ENCODE peak calls at places on chromosomes 1 and 21, in five cellular contexts. W is colonic mucosa, F is foreskin keratinocyte, Q is tibial nerve, Y is stomach. D is an unnamed sample.
A peak's percentile ranks its signal among the peaks of the same experiment; 100 is the strongest.

GRCh38 chr1:28526886-28527285 is 21.0 kb downstream of the RCC1 start:
- DNase-seq in Y (no peak), Q (no peak), F (peak; percentile 43), W (no peak), D (no peak)

GRCh38 chr1:66542811-66543767 is 9.1 kb downstream of the SGIP1 start:
- DNase-seq in F (no peak), W (peak; percentile 77), Y (peak; percentile 85), Q (peak; percentile 31), D (no peak)

GRCh38 chr1:116986531-116987255 is 14.9 kb upstream of the CD101 start:
- DNase-seq in Q (no peak), Y (no peak), F (no peak), W (peak; percentile 25), D (no peak)

GRCh38 chr1:84027368-84027767 is 28.4 kb upstream of the TTLL7 start:
- DNase-seq in W (no peak), Q (no peak), F (no peak), Y (no peak), D (no peak)

GRCh38 chr1:152111515-152111968 is 3.7 kb downstream of the TCHH start:
- DNase-seq in W (peak; percentile 32), F (no peak), Q (no peak), Y (no peak), D (peak; percentile 90)

GRCh38 chr1:245448858-245449534 is 294.2 kb downstream of the KIF26B start:
- DNase-seq in F (no peak), Y (no peak), W (no peak), Q (no peak), D (peak; percentile 30)

GRCh38 chr1:94061513-94062443 is 59.2 kb downstream of the ABCA4 start:
- DNase-seq in Y (peak; percentile 76), W (peak; percentile 75), F (peak; percentile 45), Q (peak; percentile 56), D (peak; percentile 92)

GRCh38 chr1:166390406-166390805 is 223.6 kb upstream of the FAM78B start:
- DNase-seq in F (no peak), W (no peak), Q (no peak), Y (no peak), D (no peak)

GRCh38 chr1:179575497-179576314 is at the start of gene NPHS2:
- DNase-seq in W (no peak), Y (no peak), F (no peak), Q (no peak), D (peak; percentile 80)

GRCh38 chr1:65235867-65236805 is 73.2 kb upstream of the DNAJC6 start:
- DNase-seq in Y (no peak), Q (no peak), F (peak; percentile 30), W (no peak), D (no peak)

GRCh38 chr21:45234127-45234526 is 53.6 kb downstream of the POFUT2 start:
- DNase-seq in Q (no peak), W (no peak), Y (no peak), F (no peak), D (no peak)

GRCh38 chr1:233627376-233627775 is 13.5 kb downstream of the KCNK1 start:
- DNase-seq in W (no peak), Q (no peak), Y (no peak), F (peak; percentile 17), D (peak; percentile 49)

GRCh38 chr1:110152133-110152785 is 2.0 kb downstream of the SLC6A17 start:
- DNase-seq in W (no peak), Q (no peak), F (peak; percentile 30), Y (no peak), D (no peak)

GRCh38 chr1:209260146-209260545 is 323.4 kb upstream of the CAMK1G start:
- DNase-seq in Y (no peak), W (no peak), F (no peak), Q (no peak), D (no peak)

GRCh38 chr1:205396972-205397616 is 24.8 kb downstream of the LEMD1 start:
- DNase-seq in Y (no peak), F (peak; percentile 36), Q (no peak), W (peak; percentile 28), D (peak; percentile 74)

GRCh38 chr1:56098956-56099355 is 480.4 kb downstream of the PLPP3 start:
- DNase-seq in Q (no peak), Y (no peak), W (no peak), F (peak; percentile 7), D (no peak)

GRCh38 chr1:28112388-28113311 is 24.2 kb upstream of the EYA3 start:
- DNase-seq in Y (peak; percentile 56), Q (no peak), F (peak; percentile 12), W (peak; percentile 27), D (peak; percentile 64)

GRCh38 chr1:37765937-37766664 is 1.2 kb upstream of the EPHA10 start:
- DNase-seq in F (no peak), Y (no peak), Q (no peak), W (no peak), D (peak; percentile 62)

GRCh38 chr1:59698386-59698785 is 116.4 kb upstream of the HOOK1 start:
- DNase-seq in Y (no peak), F (no peak), W (no peak), Q (no peak), D (no peak)

GRCh38 chr1:106290805-106291537 is 765.5 kb upstream of the PRMT6 start:
- DNase-seq in F (no peak), Y (no peak), W (no peak), Q (no peak), D (no peak)

GRCh38 chr1:55284856-55285255 is 69.7 kb upstream of the USP24 start:
- DNase-seq in Q (no peak), Y (no peak), W (peak; percentile 37), F (peak; percentile 22), D (peak; percentile 56)

GRCh38 chr1:221961532-221962292 is 219.8 kb upstream of the DUSP10 start:
- DNase-seq in W (no peak), Y (no peak), Q (no peak), F (peak; percentile 63), D (no peak)

GRCh38 chr1:198763298-198763714 is 124.5 kb downstream of the PTPRC start:
- DNase-seq in Q (no peak), W (no peak), Y (no peak), F (no peak), D (no peak)

GRCh38 chr1:115530407-115530806 is 111.4 kb upstream of the VANGL1 start:
- DNase-seq in Y (no peak), Q (no peak), W (no peak), F (no peak), D (no peak)

GRCh38 chr1:88731475-88731874 is 47.4 kb downstream of the PKN2 start:
- DNase-seq in Q (no peak), W (peak; percentile 41), F (peak; percentile 51), Y (no peak), D (no peak)

DNA sequence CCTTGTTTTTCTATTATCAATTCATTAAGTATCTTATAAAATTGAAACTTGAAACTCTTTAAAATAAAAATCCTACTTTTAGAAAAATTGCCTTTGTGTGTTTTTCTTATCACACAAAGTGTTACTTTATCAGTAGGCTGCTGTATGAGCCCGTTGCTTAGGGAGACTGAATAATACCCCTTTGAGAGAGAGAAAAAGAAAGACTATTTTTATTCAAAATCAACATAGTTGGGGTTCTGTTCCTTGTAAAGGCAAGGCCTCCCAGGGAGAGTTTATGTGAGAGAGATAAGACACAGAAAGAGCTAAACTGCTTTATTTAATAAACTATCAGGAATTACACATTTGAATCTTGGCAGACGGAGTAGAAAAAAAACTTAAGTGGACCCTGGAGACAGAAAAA is 170.7 kb downstream of the LRRC7 start:
- DNase-seq in F (no peak), Y (no peak), Q (no peak), W (no peak), D (no peak)
- H3K27ac ChIP-seq in F (no peak overlapping the region), Y (no peak overlapping the region), Q (no peak overlapping the region), W (no peak overlapping the region), D (peak overlapping the region; percentile 27)

GRCh38 chr1:202101182-202101581 is 21.5 kb upstream of the GPR37L1 start:
- DNase-seq in F (no peak), Q (no peak), Y (peak; percentile 58), W (peak; percentile 69), D (peak; percentile 70)
- TF ChIP-seq CTCF in F (peak; percentile 12), Q (no peak), Y (no peak), W (no peak), D (peak; percentile 12)

GRCh38 chr1:47991698-47992097 is 5.5 kb downstream of the TRABD2B start:
- DNase-seq in Y (no peak), F (no peak), Q (no peak), W (no peak), D (no peak)

GRCh38 chr1:47990286-47990685 is 6.9 kb downstream of the TRABD2B start:
- DNase-seq in Q (no peak), Y (no peak), F (no peak), W (no peak), D (peak; percentile 26)

GRCh38 chr1:47993356-47993755 is 3.8 kb downstream of the TRABD2B start:
- DNase-seq in W (no peak), F (no peak), Q (no peak), Y (no peak), D (peak; percentile 43)

GRCh38 chr1:47992720-47993119 is 4.5 kb downstream of the TRABD2B start:
- DNase-seq in Q (peak; percentile 52), Y (no peak), F (no peak), W (no peak), D (peak; percentile 57)

DNA sequence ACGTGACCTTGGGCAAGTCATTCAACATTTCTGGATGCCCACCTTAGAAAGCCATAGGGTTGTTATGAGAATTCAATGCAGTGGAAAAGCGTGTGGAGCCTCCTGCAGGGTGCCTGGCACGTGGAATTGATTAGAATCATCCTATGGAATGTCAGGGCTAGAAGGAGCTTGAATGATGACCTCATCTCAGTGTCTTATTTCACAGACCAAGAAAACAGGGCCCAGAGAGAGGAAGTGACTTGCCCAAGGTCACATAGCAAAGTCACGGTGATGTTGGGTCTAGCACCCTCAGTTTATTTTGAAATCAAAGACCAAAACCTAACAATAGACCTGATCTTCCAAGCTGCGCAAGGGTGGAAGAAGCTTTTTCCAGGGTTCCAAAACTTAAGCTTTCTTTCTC is 6.0 kb downstream of the TRABD2B start:
- DNase-seq in W (no peak), Y (no peak), Q (no peak), F (peak; percentile 81), D (peak; percentile 51)
- H3K4me1 ChIP-seq in W (no peaks in the 10 kb centered on the region), Y (peaks cover under 1% of the 10 kb centered on the region), Q (peaks cover 9% of the 10 kb centered on the region), F (peaks cover 7% of the 10 kb centered on the region), D (peaks cover 29% of the 10 kb centered on the region)

GRCh38 chr1:182029379-182030331 is 31.9 kb downstream of the ZNF648 start:
- DNase-seq in Q (peak; percentile 95), F (peak; percentile 94), Y (peak; percentile 99), W (peak; percentile 100), D (peak; percentile 100)
- H3K27ac ChIP-seq in Q (peak overlapping the region; percentile 88), F (peak overlapping the region; percentile 54), Y (peak overlapping the region; percentile 77), W (peak overlapping the region; percentile 69), D (no peak overlapping the region)

GRCh38 chr1:99767996-99768524 is 1.6 kb upstream of the FRRS1 start:
- DNase-seq in F (no peak), Y (no peak), Q (no peak), W (no peak), D (no peak)

GRCh38 chr1:99764439-99764838 is 2.0 kb downstream of the FRRS1 start:
- DNase-seq in Q (no peak), W (no peak), F (no peak), Y (no peak), D (no peak)

GRCh38 chr1:99764909-99765308 is 1.5 kb downstream of the FRRS1 start:
- DNase-seq in Q (no peak), W (no peak), F (no peak), Y (no peak), D (no peak)

GRCh38 chr1:99768525-99769382 is 2.3 kb upstream of the FRRS1 start:
- DNase-seq in F (no peak), Y (no peak), Q (no peak), W (no peak), D (no peak)

GRCh38 chr1:99766378-99766800 is at the start of gene FRRS1:
- DNase-seq in W (peak; percentile 87), F (peak; percentile 81), Y (peak; percentile 74), Q (peak; percentile 26), D (peak; percentile 84)
- TF ChIP-seq CTCF in W (no peak), F (peak; percentile 33), Y (no peak), Q (no peak), D (no peak)

D was measured in endodermal cell.